ENCODE peak calls at places on chromosome 11, in seven cellular contexts. F is HCT116, T is WTC11, W is K562, B is HEK293T, X is HepG2, L is GM12878. I is an unnamed sample.

GRCh38 chr11:133939558-133939957 is 17.2 kb downstream of the IGSF9B start:
- DNase-seq in W (no peak), X (no peak), F (no peak), B (no peak), T (no peak), L (no peak), I (no peak)

GRCh38 chr11:61546663-61547062 is 34.2 kb downstream of the SYT7 start:
- DNase-seq in T (no peak), X (no peak), B (no peak), L (no peak), F (no peak), W (no peak), I (no peak)

GRCh38 chr11:62245271-62245753 is 3.3 kb downstream of the SCGB1D2 start:
- DNase-seq in W (peak; percentile 51), F (no peak), B (peak; percentile 25), L (no peak), T (peak; percentile 73), X (peak; percentile 50), I (peak; percentile 70)

GRCh38 chr11:66854231-66854661 is 2.6 kb upstream of the LRFN4 start:
- DNase-seq in T (no peak), L (no peak), F (no peak), B (no peak), W (no peak), X (no peak), I (no peak)

GRCh38 chr11:4068962-4069361 is 25.6 kb upstream of the RRM1 start:
- DNase-seq in W (no peak), T (no peak), F (no peak), X (no peak), L (no peak), B (no peak), I (no peak)

GRCh38 chr11:61361686-61362541 is at the start of the genes CYB561A3 and TMEM138:
- DNase-seq in L (peak; percentile 85), W (peak; percentile 91), F (peak; percentile 88), X (peak; percentile 89), B (peak; percentile 91), T (peak; percentile 92), I (peak; percentile 90)

GRCh38 chr11:6570691-6571427 is 32.6 kb downstream of the RRP8 start:
- DNase-seq in T (peak; percentile 40), B (no peak), L (no peak), X (no peak), W (no peak), F (no peak), I (no peak)

GRCh38 chr11:93085097-93085496 is 112.7 kb downstream of the SLC36A4 start:
- DNase-seq in F (no peak), W (no peak), T (no peak), X (no peak), L (no peak), B (no peak), I (no peak)

GRCh38 chr11:69949327-69949726 is 128.8 kb upstream of the ANO1 start:
- DNase-seq in T (no peak), W (peak; percentile 59), F (peak; percentile 97), X (peak; percentile 53), L (no peak), B (no peak), I (no peak)

GRCh38 chr11:123624974-123625373 is 29.4 kb downstream of the SCN3B start:
- DNase-seq in W (no peak), X (no peak), B (no peak), T (no peak), L (no peak), F (no peak), I (no peak)

GRCh38 chr11:113947989-113948388 is 26.9 kb upstream of the HTR3A start:
- DNase-seq in B (no peak), F (no peak), T (no peak), X (no peak), L (no peak), W (no peak), I (no peak)

GRCh38 chr11:16800382-16800781 is 61.9 kb downstream of the C11orf58 start:
- DNase-seq in T (no peak), X (no peak), W (no peak), F (no peak), L (no peak), B (no peak), I (no peak)

GRCh38 chr11:68181719-68182451 is 31.2 kb downstream of the KMT5B start:
- DNase-seq in W (no peak), B (no peak), F (no peak), T (no peak), L (no peak), X (no peak), I (no peak)

GRCh38 chr11:89566972-89567371 is 75.8 kb upstream of the NOX4 start:
- DNase-seq in F (no peak), L (no peak), W (no peak), T (no peak), X (no peak), B (no peak), I (no peak)

GRCh38 chr11:5204787-5205186 is 4.3 kb upstream of the OR51V1 start:
- DNase-seq in X (peak; percentile 50), L (no peak), T (no peak), F (peak; percentile 68), W (peak; percentile 86), B (peak; percentile 15), I (no peak)

GRCh38 chr11:69657911-69658605 is 17.1 kb downstream of the LTO1 start:
- DNase-seq in L (no peak), X (peak; percentile 97), F (no peak), W (no peak), B (no peak), T (peak; percentile 78), I (no peak)

GRCh38 chr11:1760351-1761109 is 3.2 kb downstream of the CTSD start:
- DNase-seq in X (no peak), T (no peak), F (no peak), B (no peak), W (peak; percentile 55), L (no peak), I (no peak)

GRCh38 chr11:793556-793955 is 3.7 kb upstream of the CEND1 start:
- DNase-seq in T (no peak), B (no peak), F (no peak), L (no peak), W (no peak), X (no peak), I (no peak)

GRCh38 chr11:70489276-70489675 is 90.9 kb downstream of the CTTN start:
- DNase-seq in T (no peak), F (no peak), X (no peak), L (no peak), B (no peak), W (no peak), I (no peak)

GRCh38 chr11:2827792-2828191 is 57.8 kb downstream of the CDKN1C start:
- DNase-seq in W (no peak), L (no peak), B (no peak), T (no peak), X (no peak), F (no peak), I (no peak)

GRCh38 chr11:103805688-103806009 is 230.8 kb upstream of the DDI1 start:
- DNase-seq in L (no peak), B (no peak), F (no peak), W (no peak), X (no peak), T (no peak), I (no peak)

GRCh38 chr11:15937601-15938361 is 418.6 kb downstream of the SOX6 start:
- DNase-seq in W (no peak), F (no peak), X (no peak), B (no peak), L (no peak), T (no peak), I (peak; percentile 42)

GRCh38 chr11:75851203-75851602 is 36.2 kb downstream of the UVRAG start:
- DNase-seq in F (no peak), X (no peak), T (no peak), W (no peak), L (no peak), B (no peak), I (no peak)
- TF ChIP-seq SP1 in F (no peak), X (no peak), T (no peak), W (no peak), L (no peak), B (no peak), I (no peak)

DNA sequence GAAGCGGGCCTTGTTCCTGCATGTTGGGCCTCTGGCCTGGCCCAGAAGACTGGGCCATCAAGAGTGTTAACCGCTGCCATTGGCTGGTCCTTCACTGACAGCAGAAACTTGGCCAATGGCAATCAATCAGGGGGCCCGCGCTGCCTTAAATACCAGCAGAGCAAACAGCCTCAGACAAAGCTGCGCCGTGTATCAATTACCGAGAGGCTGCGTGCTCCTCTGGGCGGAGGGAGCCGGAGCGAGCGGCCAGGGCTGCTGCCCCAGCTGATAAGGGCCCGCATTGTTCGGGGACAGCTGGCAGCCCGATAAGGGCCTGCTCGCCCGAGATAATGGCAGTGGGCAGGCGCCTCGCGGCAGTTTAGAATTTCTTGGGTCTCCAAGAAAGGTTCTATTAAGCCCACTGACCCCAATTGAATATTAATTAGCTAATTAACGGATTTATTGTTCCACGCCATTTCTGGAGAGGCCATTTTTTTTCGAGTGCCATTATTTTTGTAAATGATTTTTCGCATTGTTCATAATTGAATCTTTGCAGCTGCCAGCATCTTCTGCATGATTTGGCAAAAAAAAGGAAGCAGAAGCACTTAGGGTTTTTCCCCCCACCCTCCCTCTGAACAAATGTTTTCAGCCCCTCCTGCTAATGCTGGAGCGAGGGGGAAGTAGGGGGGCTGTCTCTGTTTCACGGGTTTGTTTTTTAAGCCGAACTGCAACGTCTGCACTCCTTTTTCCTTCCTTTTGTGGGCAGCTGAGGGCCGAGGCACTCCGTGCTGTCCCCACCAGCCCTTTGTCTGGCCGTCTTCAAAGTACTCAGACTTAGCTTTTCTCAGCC is 37.6 kb upstream of the RIC3 start:
- DNase-seq in T (no peak), F (no peak), X (no peak), L (no peak), W (peak; percentile 87), B (no peak), I (no peak)
- TF ChIP-seq SP1 in T (no peak), F (no peak), X (no peak), L (no peak), W (peak; percentile 39), B (no peak), I (no peak)

GRCh38 chr11:101914349-101914736 is 467 bp upstream of the CEP126 start:
- DNase-seq in T (no peak), L (no peak), X (no peak), B (peak; percentile 19), W (no peak), F (no peak), I (no peak)
- TF ChIP-seq SP1 in T (no peak), L (no peak), X (no peak), B (no peak), W (no peak), F (no peak), I (no peak)

DNA sequence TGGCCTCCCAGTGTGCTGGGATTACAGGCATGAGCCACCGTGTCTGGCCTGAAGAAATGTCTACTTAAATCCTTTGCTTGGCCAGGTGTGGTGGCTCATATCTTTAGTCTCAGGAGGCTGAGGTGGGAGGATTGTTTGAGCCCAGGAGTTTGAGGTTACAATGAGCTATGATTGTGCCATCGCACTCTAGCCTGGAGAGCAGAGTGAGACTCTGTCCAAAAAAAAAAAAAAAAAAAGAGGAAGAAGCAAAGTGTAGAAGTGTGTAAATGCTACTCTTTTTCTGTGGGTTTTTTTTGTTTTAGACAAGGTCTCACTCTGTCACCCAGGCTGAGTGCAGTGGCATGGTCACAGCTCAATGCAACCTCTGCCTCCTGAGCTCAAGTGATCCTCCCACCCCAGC is 6.4 kb upstream of the ATG16L2 start:
- DNase-seq in L (no peak), B (no peak), X (no peak), F (no peak), T (no peak), W (no peak), I (no peak)
- TF ChIP-seq SP1 in L (no peak), B (no peak), X (no peak), F (no peak), T (no peak), W (no peak), I (no peak)

I was measured in H1.